ENCODE peak calls at places on chromosomes 4 and X, in five cellular contexts. A is neuronal stem cell, F is bronchial epithelial cell, S is HTR-8/SVneo, X is putamen. T is an unnamed sample.

GRCh38 chrX:42017971-42018370 is 94.6 kb upstream of the CASK start:
- DNase-seq in A (no peak), F (peak; percentile 2), S (no peak), X (no peak), T (no peak)

GRCh38 chrX:50978920-50979660 is 68.6 kb downstream of the BMP15 start:
- DNase-seq in A (no peak), F (no peak), S (no peak), X (no peak), T (no peak)

GRCh38 chr4:181784881-181785280 is 458.3 kb upstream of the TENM3 start:
- DNase-seq in A (no peak), F (no peak), S (no peak), X (no peak), T (no peak)

GRCh38 chrX:10045327-10046000 is 78.3 kb downstream of the CLDN34 start:
- DNase-seq in A (no peak), F (no peak), S (no peak), X (no peak), T (no peak)

GRCh38 chr4:8685831-8686230 is 93.3 kb downstream of the CPZ start:
- DNase-seq in A (no peak), F (no peak), S (no peak), X (no peak), T (no peak)

GRCh38 chrX:104118765-104119164 is 6.4 kb downstream of the ZCCHC18 start:
- DNase-seq in A (no peak), F (no peak), S (no peak), X (no peak), T (no peak)

GRCh38 chr4:72715299-72715698 is 146.3 kb upstream of the ADAMTS3 start:
- DNase-seq in A (no peak), F (no peak), S (no peak), X (no peak), T (no peak)

GRCh38 chrX:132615396-132616131 is 126.7 kb upstream of the MBNL3 start:
- DNase-seq in A (peak; percentile 32), F (peak; percentile 74), S (no peak), X (no peak), T (no peak)

GRCh38 chrX:12007881-12008280 is 130.4 kb upstream of the FRMPD4 start:
- DNase-seq in A (no peak), F (peak; percentile 90), S (peak; percentile 11), X (no peak), T (peak; percentile 44)

GRCh38 chr4:94253036-94253435 is 45.4 kb downstream of the SMARCAD1 start:
- DNase-seq in A (no peak), F (peak; percentile 13), S (no peak), X (no peak), T (no peak)

GRCh38 chr4:46986922-46987638 is 6.3 kb downstream of the GABRA4 start:
- DNase-seq in A (no peak), F (no peak), S (no peak), X (no peak), T (no peak)

GRCh38 chr4:4735136-4735754 is 124.2 kb upstream of the MSX1 start:
- DNase-seq in A (no peak), F (no peak), S (no peak), X (no peak), T (no peak)

GRCh38 chr4:15238720-15239119 is 189.1 kb upstream of the C1QTNF7 start:
- DNase-seq in A (peak; percentile 30), F (peak; percentile 44), S (peak; percentile 41), X (no peak), T (no peak)

GRCh38 chr4:86496094-86497060 is 97.7 kb upstream of the PTPN13 start:
- DNase-seq in A (no peak), F (peak; percentile 81), S (no peak), X (peak; percentile 64), T (no peak)

GRCh38 chr4:83386931-83387897 is 52.6 kb upstream of the HPSE start:
- DNase-seq in A (no peak), F (peak; percentile 44), S (no peak), X (no peak), T (no peak)

GRCh38 chr4:25760518-25761157 is 102.2 kb downstream of the SEL1L3 start:
- DNase-seq in A (no peak), F (peak; percentile 11), S (peak; percentile 13), X (no peak), T (no peak)

GRCh38 chrX:57821703-57822375 is 88.4 kb downstream of the ZXDA start:
- DNase-seq in A (peak; percentile 11), F (peak; percentile 40), S (peak; percentile 1), X (peak; percentile 49), T (peak; percentile 16)

GRCh38 chrX:16603822-16604221 is 46.1 kb upstream of the S100G start:
- DNase-seq in A (no peak), F (peak; percentile 53), S (no peak), X (no peak), T (no peak)

GRCh38 chrX:9293051-9293496 is 171.8 kb upstream of the TBL1X start:
- DNase-seq in A (no peak), F (no peak), S (no peak), X (no peak), T (no peak)

GRCh38 chrX:123731258-123731986 is 1.4 kb downstream of the THOC2 start:
- DNase-seq in A (no peak), F (peak; percentile 20), S (no peak), X (peak; percentile 8), T (no peak)

GRCh38 chr4:87502580-87503238 is 26.5 kb downstream of the SPARCL1 start:
- DNase-seq in A (no peak), F (peak; percentile 30), S (peak; percentile 12), X (peak; percentile 68), T (no peak)

GRCh38 chr4:188976644-188977115 is 837.4 kb downstream of the TRIML1 start:
- DNase-seq in A (peak; percentile 81), F (peak; percentile 55), S (peak; percentile 41), X (no peak), T (peak; percentile 62)

GRCh38 chrX:3549442-3549875 is 164.0 kb downstream of the PRKX start:
- DNase-seq in A (no peak), F (peak; percentile 10), S (peak; percentile 11), X (no peak), T (no peak)

GRCh38 chr4:5365071-5366008 is 314.1 kb downstream of the STK32B start:
- DNase-seq in A (peak; percentile 6), F (peak; percentile 100), S (peak; percentile 69), X (no peak), T (peak; percentile 56)

GRCh38 chr4:17761062-17761461 is 20.4 kb downstream of the FAM184B start:
- DNase-seq in A (no peak), F (no peak), S (no peak), X (no peak), T (no peak)

GRCh38 chr4:3118281-3118680 is 43.8 kb downstream of the HTT start:
- DNase-seq in A (no peak), F (no peak), S (no peak), X (no peak), T (no peak)

GRCh38 chrX:11010476-11010875 is 100.7 kb upstream of the HCCS start:
- DNase-seq in A (no peak), F (peak; percentile 59), S (no peak), X (no peak), T (no peak)

GRCh38 chr4:65791111-65791806 is 121.0 kb upstream of the EPHA5 start:
- DNase-seq in A (no peak), F (peak; percentile 15), S (no peak), X (no peak), T (no peak)

GRCh38 chrX:39399387-39399786 is 598.1 kb downstream of the MID1IP1 start:
- DNase-seq in A (no peak), F (no peak), S (no peak), X (no peak), T (no peak)

GRCh38 chrX:806586-806985 is 176.0 kb downstream of the SHOX start:
- DNase-seq in A (no peak), F (no peak), S (no peak), X (no peak), T (no peak)

GRCh38 chr4:161188578-161188977 is 975.2 kb downstream of the FSTL5 start:
- DNase-seq in A (no peak), F (no peak), S (no peak), X (no peak), T (no peak)

GRCh38 chr4:8307126-8307525 is 37.6 kb downstream of the HTRA3 start:
- DNase-seq in A (no peak), F (no peak), S (no peak), X (no peak), T (no peak)

GRCh38 chrX:130539721-130540321 is 138.0 kb downstream of the RBMX2 start:
- DNase-seq in A (peak; percentile 14), F (peak; percentile 33), S (peak; percentile 9), X (peak; percentile 19), T (no peak)

GRCh38 chrX:120251471-120252011 is 929 bp downstream of the ZBTB33 start:
- DNase-seq in A (no peak), F (no peak), S (no peak), X (no peak), T (no peak)

GRCh38 chr4:1051472-1051871 is 40.0 kb downstream of the FGFRL1 start:
- DNase-seq in A (no peak), F (no peak), S (no peak), X (no peak), T (no peak)

GRCh38 chr4:71184195-71184781 is 154.5 kb upstream of the SLC4A4 start:
- DNase-seq in A (peak; percentile 46), F (peak; percentile 65), S (no peak), X (peak; percentile 52), T (peak; percentile 38)

GRCh38 chr4:914531-914930 is 17.6 kb downstream of the GAK start:
- DNase-seq in A (no peak), F (no peak), S (no peak), X (no peak), T (no peak)

GRCh38 chrX:119272882-119273806 is 37.1 kb downstream of the PGRMC1 start:
- DNase-seq in A (peak; percentile 32), F (peak; percentile 50), S (no peak), X (no peak), T (no peak)

T was measured in HFF-Myc.